ENCODE peak calls at places on chromosomes 16 and 17, in seven cellular contexts. M is ovary, J is heart right ventricle, G is stomach, A is thoracic aorta, S is cardiac fibroblast, L is fibroblast of lung. H is an unnamed sample.

GRCh38 chr17:47934856-47935255 is 6.5 kb upstream of the PNPO start:
- DNase-seq in M (no peak), J (no peak), G (no peak), A (no peak), S (peak), L (no peak), H (no peak)

GRCh38 chr17:57338257-57338919 is 82.1 kb downstream of the MSI2 start:
- DNase-seq in M (no peak), J (no peak), G (no peak), A (no peak), S (no peak), L (no peak), H (no peak)

GRCh38 chr16:46918905-46919792 is 35.0 kb downstream of the GPT2 start:
- DNase-seq in M (no peak), J (no peak), G (peak), A (no peak), S (no peak), L (no peak), H (no peak)

GRCh38 chr16:57795431-57795878 is 6.8 kb downstream of the KIFC3 start:
- DNase-seq in M (no peak), J (peak), G (peak), A (no peak), S (peak), L (peak), H (no peak)

GRCh38 chr17:79878346-79878745 is 39.1 kb upstream of the CBX4 start:
- DNase-seq in M (no peak), J (no peak), G (no peak), A (no peak), S (no peak), L (no peak), H (no peak)

GRCh38 chr17:21008992-21009671 is 33.7 kb downstream of the USP22 start:
- DNase-seq in M (no peak), J (no peak), G (no peak), A (no peak), S (no peak), L (no peak), H (no peak)

GRCh38 chr17:13420294-13421277 is 181.1 kb downstream of the HS3ST3A1 start:
- DNase-seq in M (no peak), J (no peak), G (no peak), A (no peak), S (peak), L (peak), H (no peak)

GRCh38 chr17:13000561-13000960 is 17.3 kb downstream of the ELAC2 start:
- DNase-seq in M (no peak), J (no peak), G (no peak), A (no peak), S (no peak), L (no peak), H (no peak)

GRCh38 chr16:54118846-54119245 is 167.7 kb downstream of the IRX3 start:
- DNase-seq in M (no peak), J (no peak), G (no peak), A (no peak), S (peak), L (peak), H (no peak)

GRCh38 chr17:349666-350065 is 2.9 kb downstream of the RPH3AL start:
- DNase-seq in M (no peak), J (no peak), G (no peak), A (no peak), S (no peak), L (no peak), H (no peak)

GRCh38 chr17:9837551-9838471 is 12.1 kb downstream of the GLP2R start:
- DNase-seq in M (peak), J (peak), G (no peak), A (no peak), S (peak), L (peak), H (no peak)

GRCh38 chr16:23788653-23789052 is 33.8 kb downstream of the CHP2 start:
- DNase-seq in M (no peak), J (no peak), G (no peak), A (no peak), S (no peak), L (no peak), H (no peak)

GRCh38 chr17:69325518-69326301 is 1.2 kb downstream of the ABCA5 start:
- DNase-seq in M (no peak), J (no peak), G (no peak), A (no peak), S (no peak), L (no peak), H (no peak)

GRCh38 chr16:24975428-24975889 is 39.7 kb downstream of the ARHGAP17 start:
- DNase-seq in M (no peak), J (no peak), G (no peak), A (no peak), S (peak), L (no peak), H (no peak)

GRCh38 chr16:3030872-3031212 is 5.9 kb downstream of the BICDL2 start:
- DNase-seq in M (no peak), J (no peak), G (no peak), A (no peak), S (no peak), L (no peak), H (no peak)

GRCh38 chr16:10961231-10961630 is 16.9 kb downstream of the CLEC16A start:
- DNase-seq in M (no peak), J (no peak), G (no peak), A (peak), S (peak), L (peak), H (no peak)

GRCh38 chr17:74332017-74332650 is 6.1 kb downstream of the KIF19 start:
- DNase-seq in M (no peak), J (no peak), G (no peak), A (no peak), S (no peak), L (no peak), H (no peak)

GRCh38 chr16:89581045-89581695 is 5.6 kb downstream of the CPNE7 start:
- DNase-seq in M (no peak), J (no peak), G (no peak), A (no peak), S (peak), L (peak), H (no peak)

GRCh38 chr16:63695347-63695746 is 1426.5 kb downstream of the CDH11 start:
- DNase-seq in M (no peak), J (no peak), G (no peak), A (no peak), S (no peak), L (no peak), H (no peak)

GRCh38 chr16:81838794-81839193 is 59.7 kb downstream of the PLCG2 start:
- DNase-seq in M (no peak), J (no peak), G (no peak), A (no peak), S (peak), L (no peak), H (no peak)

GRCh38 chr16:29712770-29713169 is 33.0 kb downstream of the C16orf54 start:
- DNase-seq in M (no peak), J (no peak), G (no peak), A (no peak), S (no peak), L (no peak), H (no peak)

GRCh38 chr16:28491080-28491969 is 549 bp downstream of the CLN3 start:
- DNase-seq in M (peak), J (peak), G (no peak), A (no peak), S (peak), L (peak), H (no peak)

GRCh38 chr17:66964930-66965800 is 658 bp downstream of the CACNG4 start:
- DNase-seq in M (no peak), J (no peak), G (no peak), A (no peak), S (no peak), L (no peak), H (no peak)

GRCh38 chr16:23670137-23670776 is 8.4 kb upstream of the PLK1 start:
- DNase-seq in M (no peak), J (no peak), G (no peak), A (no peak), S (peak), L (peak), H (no peak)

GRCh38 chr17:60610481-60610880 is 10.5 kb downstream of the PPM1D start:
- DNase-seq in M (no peak), J (no peak), G (no peak), A (no peak), S (peak), L (peak), H (no peak)

DNA sequence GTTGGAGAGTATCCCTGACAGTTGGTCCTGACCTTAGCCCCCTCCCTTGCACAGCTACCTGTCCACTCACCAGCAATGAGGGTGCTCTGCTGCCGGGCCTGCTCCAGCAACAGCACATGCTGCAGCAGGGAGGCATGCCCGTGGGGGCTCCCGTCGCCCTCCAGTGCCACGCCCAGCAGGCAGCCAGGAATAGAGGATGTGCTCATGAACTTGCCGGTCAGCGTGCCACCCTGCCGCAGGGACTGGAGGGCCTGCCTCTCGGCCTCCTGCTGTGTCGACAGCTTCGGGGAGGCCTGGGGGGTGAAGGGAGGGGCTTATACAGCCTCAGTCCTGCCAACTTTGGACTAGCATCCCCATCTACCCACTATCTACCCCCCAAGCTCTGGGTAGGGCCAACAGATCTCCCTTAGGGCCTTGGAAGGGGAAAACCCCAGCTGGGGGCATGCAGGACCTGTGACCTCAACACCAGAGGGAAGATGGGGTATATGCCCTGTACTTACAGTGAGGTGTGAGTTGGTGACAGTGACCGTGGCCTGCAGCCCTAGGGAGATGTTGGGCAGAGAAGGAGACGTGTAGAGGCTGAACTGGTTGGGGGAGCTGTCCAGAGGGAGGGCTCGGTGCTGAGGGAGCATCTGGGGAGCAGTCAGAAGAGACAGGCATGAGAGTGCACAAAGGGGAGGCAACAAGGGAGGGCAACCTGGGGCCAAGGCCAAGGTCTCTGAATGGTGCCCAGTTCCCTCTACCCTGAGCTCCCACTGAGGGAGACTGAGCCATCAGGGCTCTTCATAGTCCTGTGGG is 20.9 kb downstream of the G6PC3 start:
- DNase-seq in M (no peak), J (no peak), G (no peak), A (no peak), S (no peak), L (no peak), H (no peak)
- TF ChIP-seq CTCF in M (no peak), J (no peak), G (no peak), A (no peak), S (no peak), L (no peak), H (no peak)

DNA sequence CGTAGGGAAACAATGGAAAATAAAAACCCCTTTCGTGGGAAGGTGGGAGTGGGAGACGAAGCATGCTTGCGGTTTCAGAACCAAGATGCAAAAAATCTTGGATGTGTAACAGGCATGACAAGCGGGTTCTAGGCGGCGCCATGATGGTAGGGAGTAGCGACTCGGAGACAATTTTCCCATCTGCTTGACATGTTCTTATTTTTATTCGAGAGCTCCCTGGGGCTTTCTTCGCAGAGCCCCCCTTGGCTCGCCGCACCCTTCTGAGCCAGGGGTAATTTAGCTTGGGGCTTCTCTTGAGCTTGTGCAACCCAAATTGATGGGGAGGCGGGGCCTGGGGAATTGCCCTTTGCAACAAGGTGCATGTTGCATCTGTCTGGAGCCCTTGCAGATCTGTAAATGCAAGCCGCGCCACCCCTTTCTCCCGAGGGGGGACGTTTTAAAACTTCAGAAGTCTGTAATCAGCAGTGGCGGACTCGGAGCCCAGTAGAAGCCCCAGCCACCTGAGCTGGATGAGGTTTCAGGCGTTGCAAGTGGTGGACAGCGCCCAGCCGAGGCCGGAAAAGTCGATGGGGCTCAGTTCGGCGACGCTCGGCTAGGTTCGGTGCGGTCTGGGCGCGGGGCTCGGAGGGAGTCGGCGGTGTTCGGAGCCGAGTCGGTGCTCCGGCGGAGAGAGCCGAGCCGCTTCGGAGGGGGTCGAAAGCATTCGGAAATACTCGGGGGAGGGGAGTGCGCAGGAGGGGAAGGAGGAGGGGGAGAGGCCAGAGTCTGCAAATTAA is 2.9 kb downstream of the GNAO1 start:
- DNase-seq in M (peak), J (peak), G (peak), A (peak), S (peak), L (peak), H (no peak)
- TF ChIP-seq CTCF in M (no peak), J (no peak), G (no peak), A (no peak), S (no peak), L (no peak), H (no peak)

GRCh38 chr17:50079334-50080095 is 15.6 kb upstream of the PDK2 start:
- DNase-seq in M (no peak), J (no peak), G (peak), A (no peak), S (peak), L (peak), H (no peak)
- TF ChIP-seq CTCF in M (no peak), J (peak), G (peak), A (peak), S (peak), L (peak), H (peak)

GRCh38 chr17:39270923-39271322 is 45.2 kb upstream of the STAC2 start:
- DNase-seq in M (no peak), J (no peak), G (no peak), A (no peak), S (peak), L (peak), H (no peak)
- TF ChIP-seq CTCF in M (peak), J (peak), G (no peak), A (peak), S (peak), L (peak), H (no peak)

DNA sequence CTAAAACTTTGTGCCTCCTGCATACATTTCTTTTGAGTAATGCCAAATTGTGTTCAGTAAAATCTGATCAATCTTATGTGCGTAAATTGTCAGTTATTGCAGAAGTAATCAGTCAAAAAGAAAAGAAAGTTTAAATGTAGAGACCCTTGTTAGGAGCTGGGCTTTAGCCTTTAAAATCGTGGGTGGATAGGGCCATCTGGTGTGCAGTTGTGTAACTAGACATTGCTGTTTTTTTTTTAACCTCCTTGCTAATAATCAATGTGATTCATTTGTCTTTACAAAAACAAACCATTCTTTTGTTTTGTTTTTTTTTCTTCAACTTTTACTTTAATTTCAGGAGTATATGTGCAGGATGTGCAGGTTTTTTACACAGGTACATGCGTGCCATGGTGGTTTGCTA is 5.3 kb upstream of the WWOX start:
- DNase-seq in M (no peak), J (no peak), G (no peak), A (no peak), S (no peak), L (peak), H (no peak)
- TF ChIP-seq CTCF in M (no peak), J (no peak), G (no peak), A (no peak), S (no peak), L (peak), H (no peak)

GRCh38 chr17:8621585-8621984 is 8.9 kb downstream of the MYH10 start:
- DNase-seq in M (no peak), J (no peak), G (no peak), A (no peak), S (peak), L (peak), H (no peak)

GRCh38 chr17:8618825-8619224 is 11.7 kb downstream of the MYH10 start:
- DNase-seq in M (no peak), J (no peak), G (no peak), A (no peak), S (no peak), L (no peak), H (no peak)

GRCh38 chr17:8622191-8622590 is 8.3 kb downstream of the MYH10 start:
- DNase-seq in M (no peak), J (no peak), G (no peak), A (no peak), S (no peak), L (no peak), H (no peak)

GRCh38 chr17:8623591-8623990 is 6.9 kb downstream of the MYH10 start:
- DNase-seq in M (no peak), J (no peak), G (no peak), A (no peak), S (no peak), L (no peak), H (no peak)

GRCh38 chr17:8619294-8619693 is 11.2 kb downstream of the MYH10 start:
- DNase-seq in M (no peak), J (no peak), G (no peak), A (no peak), S (no peak), L (no peak), H (no peak)
- TF ChIP-seq CTCF in M (no peak), J (no peak), G (no peak), A (no peak), S (no peak), L (no peak), H (no peak)

GRCh38 chr17:35086164-35086563 is 22.7 kb upstream of the RFFL start:
- DNase-seq in M (no peak), J (no peak), G (no peak), A (no peak), S (no peak), L (no peak), H (no peak)

GRCh38 chr17:35088647-35088910 is 25.1 kb upstream of the RFFL start:
- DNase-seq in M (no peak), J (no peak), G (peak), A (no peak), S (no peak), L (no peak), H (no peak)

GRCh38 chr17:35086931-35087573 is 23.5 kb upstream of the RFFL start:
- DNase-seq in M (no peak), J (no peak), G (no peak), A (no peak), S (no peak), L (no peak), H (no peak)

GRCh38 chr17:35088911-35089845 is 25.7 kb upstream of the RFFL start:
- DNase-seq in M (peak), J (peak), G (peak), A (peak), S (peak), L (peak), H (peak)

DNA sequence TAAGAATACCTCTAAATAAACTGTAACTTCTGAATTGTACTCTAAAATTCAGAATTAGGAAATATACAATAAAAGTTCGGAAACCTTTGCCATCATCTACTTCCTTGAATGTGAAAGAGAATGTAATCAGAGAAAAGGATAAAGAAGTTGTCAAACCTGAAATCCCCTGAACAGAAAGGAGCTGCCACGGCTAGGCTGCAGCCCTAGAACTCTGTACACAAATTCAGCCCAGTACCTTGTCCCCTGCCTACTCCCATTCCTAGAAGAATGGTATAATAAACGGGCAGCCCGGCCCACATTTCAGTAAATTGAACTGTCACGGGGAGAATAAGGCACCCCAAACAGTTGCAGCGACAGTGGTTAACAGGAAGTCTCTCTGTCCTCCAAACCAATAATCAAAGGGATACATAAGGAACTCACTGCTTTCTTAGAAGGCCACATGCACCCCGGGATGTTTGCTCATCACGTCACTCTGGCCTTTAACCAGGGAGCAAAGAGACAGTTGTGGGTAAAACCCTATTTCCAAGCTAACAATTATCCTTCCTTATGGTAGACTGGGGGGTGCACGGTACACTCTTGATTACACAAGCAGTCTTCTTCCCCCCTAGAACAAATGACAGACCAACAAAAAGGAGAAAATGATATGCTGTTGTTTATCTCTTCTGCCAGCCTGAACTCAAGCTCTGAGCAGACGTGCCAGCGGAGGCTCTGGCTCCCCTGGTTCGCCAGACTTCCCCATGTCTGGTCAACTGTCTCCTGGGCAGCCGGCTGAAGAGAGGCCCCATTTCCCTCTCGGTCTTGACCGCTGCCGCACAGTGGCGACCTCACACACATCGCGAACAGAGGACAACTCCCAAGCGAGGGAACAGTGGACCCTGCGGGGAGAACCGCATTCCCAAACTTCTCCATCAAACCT is 24.5 kb upstream of the RFFL start:
- DNase-seq in M (peak), J (peak), G (peak), A (no peak), S (peak), L (peak), H (peak)
- TF ChIP-seq CTCF in M (no peak), J (no peak), G (no peak), A (no peak), S (no peak), L (no peak), H (no peak)

GRCh38 chr17:45425984-45426413 is 6.7 kb downstream of the ARHGAP27 start:
- DNase-seq in M (no peak), J (no peak), G (no peak), A (no peak), S (no peak), L (no peak), H (no peak)
- TF ChIP-seq CTCF in M (no peak), J (no peak), G (no peak), A (no peak), S (no peak), L (no peak), H (no peak)

GRCh38 chr17:77957869-77958715 is at the start of gene TNRC6C:
- DNase-seq in M (peak), J (peak), G (peak), A (peak), S (peak), L (peak), H (peak)
- TF ChIP-seq CTCF in M (peak), J (peak), G (no peak), A (no peak), S (no peak), L (no peak), H (no peak)

H was measured in coronary artery.